ENCODE peak calls at places on chromosomes 12 and 14, in nine cellular contexts. K is tibial artery, N is dorsolateral prefrontal cortex, V is NCI-H2081, S is left ventricle myocardium inferior, P is kidney glomerular epithelial cell, Q is progenitor cell of endocrine pancreas, Y is KG1, E is NCI-H1436. M is an unnamed sample.
A peak's percentile ranks its signal among the peaks of the same experiment; 100 is the strongest.

GRCh38 chr14:99971929-99972747 is 93.1 kb upstream of the EVL start:
- DNase-seq in K (no peak), N (no peak), V (peak; percentile 22), S (no peak), P (no peak), Q (peak; percentile 25), Y (peak; percentile 15), E (no peak), M (no peak)

GRCh38 chr12:29073631-29074239 is 75.3 kb upstream of the FAR2 start:
- DNase-seq in K (no peak), N (no peak), V (peak; percentile 10), S (no peak), P (peak; percentile 58), Q (no peak), Y (no peak), E (peak; percentile 1), M (no peak)

GRCh38 chr12:49366652-49367380 is 446 bp upstream of the SPATS2 start:
- DNase-seq in K (peak; percentile 79), N (peak; percentile 83), V (peak; percentile 91), S (peak; percentile 91), P (peak; percentile 89), Q (peak; percentile 98), Y (peak; percentile 80), E (peak; percentile 88), M (peak; percentile 97)

GRCh38 chr12:97022831-97023230 is 115.8 kb downstream of the NEDD1 start:
- DNase-seq in K (no peak), N (no peak), V (no peak), S (no peak), P (no peak), Q (no peak), Y (no peak), E (no peak), M (no peak)

GRCh38 chr14:89688520-89688919 is 266.0 kb downstream of the EFCAB11 start:
- DNase-seq in K (no peak), N (no peak), V (no peak), S (no peak), P (no peak), Q (no peak), Y (no peak), E (no peak), M (no peak)

GRCh38 chr14:100586520-100587247 is 533 bp downstream of the BEGAIN start:
- DNase-seq in K (no peak), N (no peak), V (peak; percentile 33), S (peak; percentile 14), P (no peak), Q (no peak), Y (no peak), E (peak; percentile 77), M (no peak)

GRCh38 chr14:32083315-32083624 is 6.2 kb downstream of the ARHGAP5 start:
- DNase-seq in K (no peak), N (no peak), V (no peak), S (no peak), P (no peak), Q (no peak), Y (no peak), E (no peak), M (no peak)

GRCh38 chr12:57815177-57816000 is 3.1 kb downstream of the AVIL start:
- DNase-seq in K (no peak), N (no peak), V (peak; percentile 26), S (no peak), P (no peak), Q (no peak), Y (no peak), E (peak; percentile 71), M (no peak)

GRCh38 chr12:117975006-117975405 is 6.2 kb upstream of the KSR2 start:
- DNase-seq in K (no peak), N (no peak), V (no peak), S (no peak), P (no peak), Q (no peak), Y (no peak), E (no peak), M (no peak)

GRCh38 chr12:71476513-71476912 is 36.9 kb downstream of the LGR5 start:
- DNase-seq in K (peak; percentile 41), N (no peak), V (no peak), S (no peak), P (peak; percentile 31), Q (no peak), Y (no peak), E (no peak), M (no peak)

GRCh38 chr12:14326699-14327098 is 38.8 kb upstream of the ATF7IP start:
- DNase-seq in K (no peak), N (no peak), V (no peak), S (no peak), P (no peak), Q (no peak), Y (no peak), E (no peak), M (no peak)

GRCh38 chr14:52694761-52695480 is 437 bp downstream of the ERO1A start:
- DNase-seq in K (no peak), N (no peak), V (no peak), S (peak; percentile 26), P (no peak), Q (peak; percentile 31), Y (peak; percentile 77), E (peak; percentile 11), M (no peak)

GRCh38 chr12:119594772-119595445 is 1.3 kb downstream of the TMEM233 start:
- DNase-seq in K (no peak), N (no peak), V (no peak), S (peak; percentile 29), P (no peak), Q (peak; percentile 10), Y (no peak), E (no peak), M (no peak)

GRCh38 chr12:66014818-66015217 is 115.7 kb downstream of the LLPH start:
- DNase-seq in K (no peak), N (no peak), V (no peak), S (no peak), P (no peak), Q (no peak), Y (no peak), E (no peak), M (no peak)

M was measured in upper lobe of left lung.